ENCODE peak calls at places on chromosomes 1 and 21, in eight cellular contexts. S is spleen, U is psoas muscle, Q is ovary, R is thoracic aorta, W is cardiac muscle cell, L is endothelial cell of umbilical vein, Y is BJ. P is an unnamed sample. For H3K27me3, the result is how much of the 10 kb centered on the place peaks cover.

GRCh38 chr1:183022202-183023145 is 746 bp upstream of the LAMC1 start:
- DNase-seq in L (peak), S (peak), U (peak), Q (peak), W (peak), R (peak), Y (peak), P (peak)

GRCh38 chr1:163970699-163971098 is 588.3 kb upstream of the PBX1 start:
- DNase-seq in L (no peak), W (peak), R (no peak), Y (no peak), S (no peak), U (no peak), Q (no peak), P (no peak)

GRCh38 chr1:48471103-48471502 is 901 bp downstream of the SPATA6 start:
- DNase-seq in L (peak), W (no peak), S (no peak), U (peak), Q (peak), R (no peak), Y (no peak), P (no peak)

GRCh38 chr1:46183119-46183842 is 7.0 kb upstream of the P3R3URF start:
- DNase-seq in U (peak), Q (peak), R (peak), Y (peak), W (peak), S (no peak), L (peak), P (peak)

GRCh38 chr1:6519935-6520621 is 28.6 kb upstream of the PLEKHG5 start:
- DNase-seq in Q (peak), Y (peak), S (no peak), L (no peak), U (no peak), W (peak), R (no peak), P (no peak)

GRCh38 chr1:199978408-199978940 is 49.0 kb upstream of the NR5A2 start:
- DNase-seq in W (no peak), U (no peak), L (no peak), Y (no peak), S (peak), Q (no peak), R (no peak), P (no peak)

GRCh38 chr1:220710333-220710732 is 20.2 kb downstream of the C1orf115 start:
- DNase-seq in Y (no peak), L (no peak), S (no peak), Q (no peak), W (no peak), U (no peak), R (no peak), P (no peak)

GRCh38 chr1:29513357-29513756 is 277.0 kb downstream of the PTPRU start:
- DNase-seq in S (peak), W (peak), Y (no peak), Q (no peak), L (peak), U (peak), R (no peak), P (peak)

GRCh38 chr1:194333240-194333639 is 1146.8 kb upstream of the B3GALT2 start:
- DNase-seq in S (no peak), W (no peak), L (no peak), Q (no peak), U (no peak), R (no peak), Y (no peak), P (no peak)

GRCh38 chr1:248804771-248805681 is 20.7 kb downstream of the SH3BP5L start:
- DNase-seq in S (peak), Y (no peak), R (no peak), L (no peak), Q (no peak), W (peak), U (no peak), P (no peak)

GRCh38 chr1:218171302-218171893 is 113.7 kb upstream of the RRP15 start:
- DNase-seq in W (peak), Y (no peak), L (peak), S (no peak), Q (no peak), R (no peak), U (no peak), P (no peak)

GRCh38 chr1:58805716-58806571 is 22.1 kb upstream of the JUN start:
- DNase-seq in Q (no peak), R (no peak), L (no peak), S (no peak), W (no peak), Y (no peak), U (no peak), P (no peak)

GRCh38 chr1:44405804-44406743 is 1.0 kb downstream of the RNF220 start:
- DNase-seq in R (no peak), U (no peak), Q (no peak), S (peak), L (peak), Y (no peak), W (peak), P (no peak)

GRCh38 chr1:232227171-232227740 is 402.7 kb downstream of the SIPA1L2 start:
- DNase-seq in L (peak), W (peak), U (no peak), R (no peak), Y (no peak), Q (no peak), S (no peak), P (no peak)

GRCh38 chr1:70486676-70487470 is 75.8 kb downstream of the CTH start:
- DNase-seq in S (peak), U (peak), Q (peak), L (no peak), R (no peak), W (no peak), Y (peak), P (no peak)

GRCh38 chr1:19377812-19378718 is 65.9 kb downstream of the SLC66A1 start:
- DNase-seq in Q (no peak), U (no peak), L (no peak), Y (no peak), W (no peak), R (no peak), S (no peak), P (no peak)

GRCh38 chr1:76635784-76636183 is 231.5 kb upstream of the ST6GALNAC5 start:
- DNase-seq in S (no peak), R (no peak), L (no peak), W (no peak), Y (no peak), Q (no peak), U (no peak), P (no peak)

GRCh38 chr1:227959325-227959860 is 11.7 kb upstream of the WNT9A start:
- DNase-seq in U (no peak), L (no peak), W (no peak), S (peak), R (no peak), Q (no peak), Y (no peak), P (peak)

GRCh38 chr1:244272471-244273261 is 179.0 kb downstream of the ADSS2 start:
- DNase-seq in Q (peak), W (peak), U (peak), R (no peak), Y (peak), S (no peak), L (peak), P (peak)

GRCh38 chr1:183841950-183842816 is 37.3 kb downstream of the RGL1 start:
- DNase-seq in U (no peak), L (peak), Y (peak), S (no peak), W (peak), Q (no peak), R (no peak), P (no peak)

GRCh38 chr1:241125297-241125696 is 231.7 kb downstream of the RGS7 start:
- DNase-seq in U (no peak), R (no peak), L (no peak), Q (no peak), W (no peak), Y (no peak), S (no peak), P (no peak)

GRCh38 chr21:33750017-33750416 is 107.7 kb downstream of the ITSN1 start:
- DNase-seq in Q (no peak), R (no peak), S (no peak), L (no peak), W (no peak), Y (no peak), U (no peak), P (no peak)

GRCh38 chr1:221087919-221088318 is 208.7 kb downstream of the HLX start:
- DNase-seq in S (no peak), R (no peak), Y (no peak), W (no peak), U (no peak), L (no peak), Q (no peak), P (no peak)

GRCh38 chr1:213315571-213315970 is 264.5 kb downstream of the RPS6KC1 start:
- DNase-seq in S (no peak), U (no peak), W (no peak), Y (no peak), R (no peak), L (no peak), Q (no peak), P (no peak)

GRCh38 chr1:187936667-187937066 is 1107.9 kb downstream of the PLA2G4A start:
- DNase-seq in W (no peak), S (no peak), R (no peak), Q (no peak), L (no peak), Y (no peak), U (no peak), P (no peak)

GRCh38 chr1:160338580-160338979 is 4.5 kb downstream of the COPA start:
- DNase-seq in Q (no peak), Y (no peak), R (no peak), U (no peak), S (no peak), W (no peak), L (no peak), P (no peak)

GRCh38 chr21:31043495-31043894 is 5.2 kb upstream of the KRTAP19-8 start:
- DNase-seq in Y (no peak), S (no peak), U (no peak), W (no peak), R (no peak), Q (no peak), L (no peak), P (no peak)

DNA sequence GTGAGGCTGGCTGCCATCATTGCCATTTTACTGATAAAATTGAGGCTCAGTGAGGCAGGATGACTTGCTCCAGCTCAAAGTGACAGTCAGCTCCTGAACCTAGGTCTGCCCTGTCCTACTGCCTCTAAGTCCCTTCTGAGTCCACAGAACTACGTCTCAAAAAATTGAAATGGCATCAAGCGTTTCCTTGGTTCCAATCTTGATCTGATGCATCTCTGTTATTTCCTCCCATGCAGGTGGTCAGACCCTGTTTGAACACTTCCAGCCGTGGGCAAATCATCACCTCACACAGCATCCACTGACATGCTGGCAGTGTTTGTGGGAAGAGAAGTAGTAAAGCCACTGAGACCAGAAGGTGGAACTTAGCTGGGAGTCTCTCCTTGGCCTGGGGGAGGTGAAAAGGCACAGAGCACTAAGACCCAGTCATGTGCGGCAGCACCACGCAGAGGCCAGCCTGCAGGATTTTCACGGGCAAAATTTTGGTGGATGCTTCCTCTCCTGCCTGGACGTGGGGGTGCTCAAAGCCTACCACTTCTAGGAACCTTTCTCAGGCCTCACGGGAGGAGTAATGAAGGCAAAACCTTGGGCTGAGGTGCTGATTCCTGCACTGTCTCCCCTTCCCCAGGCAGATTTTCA is 7.8 kb upstream of the CPLANE2 start:
- DNase-seq in L (no peak), U (no peak), W (no peak), Q (no peak), R (no peak), Y (no peak), S (no peak), P (no peak)
- TF ChIP-seq CTCF in L (no peak), U (no peak), W (no peak), Q (no peak), R (no peak), Y (no peak), S (no peak), P (no peak)

GRCh38 chr1:1040004-1040991 is 20.4 kb downstream of the AGRN start:
- DNase-seq in Y (no peak), W (peak), Q (peak), U (peak), L (peak), S (peak), R (no peak), P (peak)
- H3K4me3 ChIP-seq in Y (peak), W (peak), Q (peak), U (peak), L (no peak), S (peak), R (peak), P (peak)

GRCh38 chr1:205693421-205693991 is 13.2 kb upstream of the SLC45A3 start:
- DNase-seq in Q (no peak), L (no peak), S (peak), W (peak), U (no peak), R (no peak), Y (no peak), P (no peak)
- H3K27me3 ChIP-seq in Q (under half), L (under half), S (under half), W (under half), U (under half), R (under half), Y (under half), P (under half)

GRCh38 chr1:36094621-36095061 is 5.9 kb downstream of the ADPRS start:
- DNase-seq in U (no peak), R (no peak), S (peak), W (no peak), L (no peak), Y (no peak), Q (no peak), P (no peak)

GRCh38 chr1:36098650-36099365 is 10.1 kb downstream of the ADPRS start:
- DNase-seq in L (no peak), Q (no peak), U (no peak), R (no peak), W (no peak), Y (no peak), S (no peak), P (no peak)

GRCh38 chr1:36095760-36096405 is 7.2 kb downstream of the ADPRS start:
- DNase-seq in L (no peak), U (no peak), W (no peak), S (peak), Q (no peak), Y (no peak), R (no peak), P (no peak)

GRCh38 chr1:36097693-36098585 is 9.2 kb downstream of the ADPRS start:
- DNase-seq in S (no peak), Y (no peak), U (no peak), L (no peak), Q (no peak), R (no peak), W (no peak), P (no peak)

DNA sequence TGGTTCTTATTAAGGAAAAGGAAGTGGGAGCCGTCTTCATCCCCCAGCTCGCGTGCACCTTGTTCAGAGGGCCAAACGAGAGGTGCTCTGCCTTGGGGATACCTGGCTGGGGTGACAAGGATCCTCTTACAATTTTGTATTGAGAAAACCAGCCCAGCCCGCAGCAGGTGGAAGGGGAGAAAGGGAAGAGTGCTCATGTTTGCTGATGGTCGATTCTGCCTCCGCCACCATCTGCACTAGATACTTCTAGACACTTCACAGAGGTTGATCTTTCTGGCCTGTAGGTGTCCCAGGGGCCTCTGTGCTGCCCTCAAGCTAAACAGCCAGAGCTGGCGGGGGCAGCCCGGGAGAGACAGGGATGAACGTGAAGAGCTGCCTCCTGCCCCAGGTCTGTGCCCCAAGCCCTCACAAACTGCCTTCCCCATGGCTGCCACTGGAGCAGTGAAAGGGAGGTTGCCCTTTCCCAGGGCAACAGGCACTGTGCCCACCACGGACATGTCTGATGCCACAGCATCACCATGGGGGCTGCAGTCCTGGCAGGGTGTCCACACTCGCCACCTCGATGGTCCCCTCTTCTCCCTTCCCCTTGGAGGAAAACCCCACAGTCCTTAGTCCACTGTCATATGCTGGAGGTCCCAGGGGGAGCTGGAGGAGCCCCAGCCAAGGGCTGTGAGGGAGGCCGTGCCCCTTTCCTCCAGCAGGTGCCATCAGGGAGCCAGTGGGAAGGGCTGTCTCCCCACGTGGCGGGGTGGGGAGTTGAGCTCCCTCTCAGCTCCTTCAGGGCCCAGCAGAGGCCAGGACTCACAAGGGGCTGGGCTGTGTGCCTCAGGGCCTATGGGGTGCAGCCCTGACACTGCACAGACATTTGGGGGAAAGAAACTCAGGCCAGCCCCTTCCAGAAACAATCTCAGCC is 8.1 kb downstream of the ADPRS start:
- DNase-seq in Y (no peak), W (peak), L (no peak), Q (no peak), R (no peak), U (no peak), S (no peak), P (no peak)
- TF ChIP-seq CTCF in Y (peak), W (no peak), L (peak), Q (no peak), R (no peak), U (no peak), S (no peak), P (no peak)

GRCh38 chr1:115907092-115907491 is 66.2 kb upstream of the NHLH2 start:
- DNase-seq in R (no peak), L (no peak), Y (no peak), Q (no peak), S (no peak), U (no peak), W (no peak), P (no peak)
- H3K4me3 ChIP-seq in R (no peak), L (no peak), Y (no peak), Q (no peak), S (no peak), U (no peak), W (no peak), P (no peak)

DNA sequence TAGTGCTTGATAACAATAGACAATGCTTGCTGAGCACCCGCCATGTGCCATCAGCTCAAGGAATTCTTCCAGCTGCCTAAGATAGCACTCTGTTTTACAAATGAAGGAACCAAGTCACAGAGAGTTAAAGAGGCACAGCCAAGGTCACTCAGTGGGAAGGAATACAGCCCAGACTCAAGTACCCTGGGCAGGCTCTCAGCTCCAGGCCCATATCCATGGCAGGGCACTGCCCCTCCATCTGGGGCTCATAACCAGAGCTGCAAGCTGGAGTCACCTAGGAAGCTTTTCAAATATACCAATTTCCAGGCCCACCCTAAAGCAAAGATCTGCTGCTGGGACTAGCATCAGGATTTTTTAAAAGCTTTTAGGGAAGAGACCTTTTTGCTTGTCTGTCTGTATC is 1.6 kb downstream of the CLEC20A start:
- DNase-seq in R (no peak), S (no peak), L (no peak), Y (no peak), Q (no peak), W (no peak), U (no peak), P (peak)
- H3K27me3 ChIP-seq in R (under half), S (under half), L (under half), Y (under half), Q (under half), W (under half), U (under half), P (under half)

DNA sequence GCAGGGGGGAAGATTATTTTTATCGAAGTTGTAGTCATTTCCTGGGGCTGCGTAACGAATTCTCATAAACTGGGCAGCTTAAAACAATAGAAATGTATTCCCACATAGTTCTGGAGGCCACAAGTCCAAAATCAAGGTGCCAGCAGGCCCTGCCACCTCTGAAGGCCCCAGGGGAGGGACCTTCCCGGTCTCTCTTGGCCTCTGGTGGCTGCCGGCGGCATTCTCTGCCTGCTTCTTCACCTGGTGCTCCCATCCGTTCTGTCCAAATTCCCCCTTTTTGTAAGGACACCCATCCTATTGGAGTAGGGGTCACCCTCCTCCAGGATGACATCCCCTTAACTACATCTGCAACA is 92.8 kb downstream of the PDE9A start:
- DNase-seq in Y (no peak), R (no peak), W (no peak), L (no peak), Q (no peak), U (no peak), S (peak), P (no peak)
- TF ChIP-seq CTCF in Y (no peak), R (no peak), W (no peak), L (no peak), Q (no peak), U (no peak), S (no peak), P (no peak)

GRCh38 chr1:119659628-119660027 is 11.6 kb upstream of the ZNF697 start:
- DNase-seq in S (no peak), R (no peak), L (no peak), W (peak), Q (peak), Y (no peak), U (no peak), P (no peak)
- H3K4me3 ChIP-seq in S (no peak), R (no peak), L (no peak), W (no peak), Q (no peak), Y (no peak), U (no peak), P (no peak)

P was measured in right atrium auricular region.